ENCODE peak calls at places on chromosomes 11 and 22, in ten cellular contexts. One of them, this sample, is unnamed.

GRCh38 chr11:61749607-61750217 is 2.7 kb upstream of the MYRF start:
- DNase-seq in stimulated activated CD4-positive, alpha-beta T cell treated with anti-CD3 and anti-CD28 coated beads, Interleukin-2, amount 100 ng/mL, for 48 hours: no peak
- DNase-seq in stimulated activated CD8-positive, alpha-beta memory T cell treated with anti-CD3 and anti-CD28 coated beads, Interleukin-4, amount 100 ng/mL, for 48 hours: no peak
- DNase-seq in ureter: no peak
- DNase-seq in NCI-H69: no peak
- DNase-seq in AG04449: no peak
- DNase-seq in left colon: no peak
- DNase-seq in right atrium auricular region: no peak
- DNase-seq in activated CD4-positive, alpha-beta T cell treated with anti-CD3 and anti-CD28 coated beads, Interleukin-2, amount 10 ng/mL, durations not matched to agents 7 days and 5 days: no peak
- DNase-seq in EL: no peak
- DNase-seq in this sample: no peak

GRCh38 chr11:134339756-134340155 is 8.0 kb downstream of the GLB1L2 start:
- DNase-seq in stimulated activated CD4-positive, alpha-beta T cell treated with anti-CD3 and anti-CD28 coated beads, Interleukin-2, amount 100 ng/mL, for 48 hours: no peak
- DNase-seq in stimulated activated CD8-positive, alpha-beta memory T cell treated with anti-CD3 and anti-CD28 coated beads, Interleukin-4, amount 100 ng/mL, for 48 hours: no peak
- DNase-seq in ureter: no peak
- DNase-seq in NCI-H69: no peak
- DNase-seq in AG04449: no peak
- DNase-seq in left colon: peak; percentile 63
- DNase-seq in right atrium auricular region: no peak
- DNase-seq in activated CD4-positive, alpha-beta T cell treated with anti-CD3 and anti-CD28 coated beads, Interleukin-2, amount 10 ng/mL, durations not matched to agents 7 days and 5 days: no peak
- DNase-seq in EL: no peak
- DNase-seq in this sample: no peak

GRCh38 chr11:106077609-106078517 is at the start of gene AASDHPPT:
- DNase-seq in stimulated activated CD4-positive, alpha-beta T cell treated with anti-CD3 and anti-CD28 coated beads, Interleukin-2, amount 100 ng/mL, for 48 hours: no peak
- DNase-seq in stimulated activated CD8-positive, alpha-beta memory T cell treated with anti-CD3 and anti-CD28 coated beads, Interleukin-4, amount 100 ng/mL, for 48 hours: no peak
- DNase-seq in ureter: no peak
- DNase-seq in NCI-H69: peak; percentile 76
- DNase-seq in AG04449: no peak
- DNase-seq in left colon: peak; percentile 21
- DNase-seq in right atrium auricular region: no peak
- DNase-seq in activated CD4-positive, alpha-beta T cell treated with anti-CD3 and anti-CD28 coated beads, Interleukin-2, amount 10 ng/mL, durations not matched to agents 7 days and 5 days: no peak
- DNase-seq in EL: peak; percentile 45
- DNase-seq in this sample: no peak

GRCh38 chr11:13368041-13368446 is 90.5 kb downstream of the BMAL1 start:
- DNase-seq in stimulated activated CD4-positive, alpha-beta T cell treated with anti-CD3 and anti-CD28 coated beads, Interleukin-2, amount 100 ng/mL, for 48 hours: no peak
- DNase-seq in stimulated activated CD8-positive, alpha-beta memory T cell treated with anti-CD3 and anti-CD28 coated beads, Interleukin-4, amount 100 ng/mL, for 48 hours: no peak
- DNase-seq in ureter: no peak
- DNase-seq in NCI-H69: peak; percentile 85
- DNase-seq in AG04449: peak; percentile 29
- DNase-seq in left colon: no peak
- DNase-seq in right atrium auricular region: no peak
- DNase-seq in activated CD4-positive, alpha-beta T cell treated with anti-CD3 and anti-CD28 coated beads, Interleukin-2, amount 10 ng/mL, durations not matched to agents 7 days and 5 days: no peak
- DNase-seq in EL: peak; percentile 82
- DNase-seq in this sample: peak; percentile 73

GRCh38 chr11:119434531-119435330 is 11.8 kb upstream of the THY1 start:
- DNase-seq in stimulated activated CD4-positive, alpha-beta T cell treated with anti-CD3 and anti-CD28 coated beads, Interleukin-2, amount 100 ng/mL, for 48 hours: no peak
- DNase-seq in stimulated activated CD8-positive, alpha-beta memory T cell treated with anti-CD3 and anti-CD28 coated beads, Interleukin-4, amount 100 ng/mL, for 48 hours: no peak
- DNase-seq in ureter: no peak
- DNase-seq in NCI-H69: no peak
- DNase-seq in AG04449: no peak
- DNase-seq in left colon: no peak
- DNase-seq in right atrium auricular region: no peak
- DNase-seq in activated CD4-positive, alpha-beta T cell treated with anti-CD3 and anti-CD28 coated beads, Interleukin-2, amount 10 ng/mL, durations not matched to agents 7 days and 5 days: no peak
- DNase-seq in EL: no peak
- DNase-seq in this sample: no peak

GRCh38 chr11:35061516-35062440 is 77.2 kb upstream of the CD44 start:
- DNase-seq in stimulated activated CD4-positive, alpha-beta T cell treated with anti-CD3 and anti-CD28 coated beads, Interleukin-2, amount 100 ng/mL, for 48 hours: no peak
- DNase-seq in stimulated activated CD8-positive, alpha-beta memory T cell treated with anti-CD3 and anti-CD28 coated beads, Interleukin-4, amount 100 ng/mL, for 48 hours: no peak
- DNase-seq in ureter: no peak
- DNase-seq in NCI-H69: peak; percentile 90
- DNase-seq in AG04449: no peak
- DNase-seq in left colon: no peak
- DNase-seq in right atrium auricular region: no peak
- DNase-seq in activated CD4-positive, alpha-beta T cell treated with anti-CD3 and anti-CD28 coated beads, Interleukin-2, amount 10 ng/mL, durations not matched to agents 7 days and 5 days: no peak
- DNase-seq in EL: no peak
- DNase-seq in this sample: no peak

GRCh38 chr11:119745112-119745511 is 16.1 kb upstream of the NECTIN1 start:
- DNase-seq in stimulated activated CD4-positive, alpha-beta T cell treated with anti-CD3 and anti-CD28 coated beads, Interleukin-2, amount 100 ng/mL, for 48 hours: no peak
- DNase-seq in stimulated activated CD8-positive, alpha-beta memory T cell treated with anti-CD3 and anti-CD28 coated beads, Interleukin-4, amount 100 ng/mL, for 48 hours: no peak
- DNase-seq in ureter: no peak
- DNase-seq in NCI-H69: no peak
- DNase-seq in AG04449: no peak
- DNase-seq in left colon: no peak
- DNase-seq in right atrium auricular region: no peak
- DNase-seq in activated CD4-positive, alpha-beta T cell treated with anti-CD3 and anti-CD28 coated beads, Interleukin-2, amount 10 ng/mL, durations not matched to agents 7 days and 5 days: no peak
- DNase-seq in EL: no peak
- DNase-seq in this sample: no peak

GRCh38 chr11:44456544-44457270 is 108.8 kb upstream of the CD82 start:
- DNase-seq in stimulated activated CD4-positive, alpha-beta T cell treated with anti-CD3 and anti-CD28 coated beads, Interleukin-2, amount 100 ng/mL, for 48 hours: no peak
- DNase-seq in stimulated activated CD8-positive, alpha-beta memory T cell treated with anti-CD3 and anti-CD28 coated beads, Interleukin-4, amount 100 ng/mL, for 48 hours: no peak
- DNase-seq in ureter: no peak
- DNase-seq in NCI-H69: peak; percentile 42
- DNase-seq in AG04449: no peak
- DNase-seq in left colon: no peak
- DNase-seq in right atrium auricular region: no peak
- DNase-seq in activated CD4-positive, alpha-beta T cell treated with anti-CD3 and anti-CD28 coated beads, Interleukin-2, amount 10 ng/mL, durations not matched to agents 7 days and 5 days: no peak
- DNase-seq in EL: no peak
- DNase-seq in this sample: no peak

GRCh38 chr11:47216141-47216798 is 1.5 kb downstream of the DDB2 start:
- DNase-seq in stimulated activated CD4-positive, alpha-beta T cell treated with anti-CD3 and anti-CD28 coated beads, Interleukin-2, amount 100 ng/mL, for 48 hours: peak; percentile 47
- DNase-seq in stimulated activated CD8-positive, alpha-beta memory T cell treated with anti-CD3 and anti-CD28 coated beads, Interleukin-4, amount 100 ng/mL, for 48 hours: peak; percentile 77
- DNase-seq in ureter: peak; percentile 75
- DNase-seq in NCI-H69: peak; percentile 81
- DNase-seq in AG04449: peak; percentile 44
- DNase-seq in left colon: peak; percentile 59
- DNase-seq in right atrium auricular region: peak; percentile 74
- DNase-seq in activated CD4-positive, alpha-beta T cell treated with anti-CD3 and anti-CD28 coated beads, Interleukin-2, amount 10 ng/mL, durations not matched to agents 7 days and 5 days: peak; percentile 61
- DNase-seq in EL: peak; percentile 92
- DNase-seq in this sample: peak; percentile 92

GRCh38 chr22:29520851-29521250 is 32.7 kb downstream of the THOC5 start:
- DNase-seq in stimulated activated CD4-positive, alpha-beta T cell treated with anti-CD3 and anti-CD28 coated beads, Interleukin-2, amount 100 ng/mL, for 48 hours: no peak
- DNase-seq in stimulated activated CD8-positive, alpha-beta memory T cell treated with anti-CD3 and anti-CD28 coated beads, Interleukin-4, amount 100 ng/mL, for 48 hours: no peak
- DNase-seq in ureter: no peak
- DNase-seq in NCI-H69: no peak
- DNase-seq in AG04449: peak; percentile 55
- DNase-seq in left colon: no peak
- DNase-seq in right atrium auricular region: no peak
- DNase-seq in activated CD4-positive, alpha-beta T cell treated with anti-CD3 and anti-CD28 coated beads, Interleukin-2, amount 10 ng/mL, durations not matched to agents 7 days and 5 days: no peak
- DNase-seq in EL: peak; percentile 73
- DNase-seq in this sample: peak; percentile 76

GRCh38 chr11:2142762-2143202 is 3.6 kb upstream of the IGF2 start:
- DNase-seq in stimulated activated CD4-positive, alpha-beta T cell treated with anti-CD3 and anti-CD28 coated beads, Interleukin-2, amount 100 ng/mL, for 48 hours: peak; percentile 30
- DNase-seq in stimulated activated CD8-positive, alpha-beta memory T cell treated with anti-CD3 and anti-CD28 coated beads, Interleukin-4, amount 100 ng/mL, for 48 hours: peak; percentile 58
- DNase-seq in ureter: no peak
- DNase-seq in NCI-H69: peak; percentile 27
- DNase-seq in AG04449: no peak
- DNase-seq in left colon: no peak
- DNase-seq in right atrium auricular region: no peak
- DNase-seq in activated CD4-positive, alpha-beta T cell treated with anti-CD3 and anti-CD28 coated beads, Interleukin-2, amount 10 ng/mL, durations not matched to agents 7 days and 5 days: no peak
- DNase-seq in EL: peak; percentile 69
- DNase-seq in this sample: no peak

GRCh38 chr11:88178211-88178610 is 3.0 kb upstream of the RAB38 start:
- DNase-seq in stimulated activated CD4-positive, alpha-beta T cell treated with anti-CD3 and anti-CD28 coated beads, Interleukin-2, amount 100 ng/mL, for 48 hours: no peak
- DNase-seq in stimulated activated CD8-positive, alpha-beta memory T cell treated with anti-CD3 and anti-CD28 coated beads, Interleukin-4, amount 100 ng/mL, for 48 hours: no peak
- DNase-seq in ureter: no peak
- DNase-seq in NCI-H69: peak; percentile 37
- DNase-seq in AG04449: no peak
- DNase-seq in left colon: no peak
- DNase-seq in right atrium auricular region: no peak
- DNase-seq in activated CD4-positive, alpha-beta T cell treated with anti-CD3 and anti-CD28 coated beads, Interleukin-2, amount 10 ng/mL, durations not matched to agents 7 days and 5 days: no peak
- DNase-seq in EL: no peak
- DNase-seq in this sample: peak; percentile 20

GRCh38 chr22:48887394-48888332 is 940.0 kb downstream of the BRD1 start:
- DNase-seq in stimulated activated CD4-positive, alpha-beta T cell treated with anti-CD3 and anti-CD28 coated beads, Interleukin-2, amount 100 ng/mL, for 48 hours: no peak
- DNase-seq in stimulated activated CD8-positive, alpha-beta memory T cell treated with anti-CD3 and anti-CD28 coated beads, Interleukin-4, amount 100 ng/mL, for 48 hours: no peak
- DNase-seq in ureter: no peak
- DNase-seq in NCI-H69: no peak
- DNase-seq in AG04449: no peak
- DNase-seq in left colon: no peak
- DNase-seq in right atrium auricular region: no peak
- DNase-seq in activated CD4-positive, alpha-beta T cell treated with anti-CD3 and anti-CD28 coated beads, Interleukin-2, amount 10 ng/mL, durations not matched to agents 7 days and 5 days: no peak
- DNase-seq in EL: no peak
- DNase-seq in this sample: no peak

GRCh38 chr11:128691802-128692749 is 1.8 kb upstream of the FLI1 start:
- DNase-seq in stimulated activated CD4-positive, alpha-beta T cell treated with anti-CD3 and anti-CD28 coated beads, Interleukin-2, amount 100 ng/mL, for 48 hours: no peak
- DNase-seq in stimulated activated CD8-positive, alpha-beta memory T cell treated with anti-CD3 and anti-CD28 coated beads, Interleukin-4, amount 100 ng/mL, for 48 hours: no peak
- DNase-seq in ureter: no peak
- DNase-seq in NCI-H69: no peak
- DNase-seq in AG04449: no peak
- DNase-seq in left colon: peak; percentile 16
- DNase-seq in right atrium auricular region: no peak
- DNase-seq in activated CD4-positive, alpha-beta T cell treated with anti-CD3 and anti-CD28 coated beads, Interleukin-2, amount 10 ng/mL, durations not matched to agents 7 days and 5 days: no peak
- DNase-seq in EL: no peak
- DNase-seq in this sample: no peak

GRCh38 chr22:47197735-47198500 is 435.5 kb downstream of the TBC1D22A start:
- DNase-seq in stimulated activated CD4-positive, alpha-beta T cell treated with anti-CD3 and anti-CD28 coated beads, Interleukin-2, amount 100 ng/mL, for 48 hours: no peak
- DNase-seq in stimulated activated CD8-positive, alpha-beta memory T cell treated with anti-CD3 and anti-CD28 coated beads, Interleukin-4, amount 100 ng/mL, for 48 hours: peak; percentile 12
- DNase-seq in ureter: no peak
- DNase-seq in NCI-H69: no peak
- DNase-seq in AG04449: no peak
- DNase-seq in left colon: no peak
- DNase-seq in right atrium auricular region: peak; percentile 53
- DNase-seq in activated CD4-positive, alpha-beta T cell treated with anti-CD3 and anti-CD28 coated beads, Interleukin-2, amount 10 ng/mL, durations not matched to agents 7 days and 5 days: no peak
- DNase-seq in EL: no peak
- DNase-seq in this sample: no peak

GRCh38 chr11:86551693-86552092 is 120.7 kb downstream of the ME3 start:
- DNase-seq in stimulated activated CD4-positive, alpha-beta T cell treated with anti-CD3 and anti-CD28 coated beads, Interleukin-2, amount 100 ng/mL, for 48 hours: no peak
- DNase-seq in stimulated activated CD8-positive, alpha-beta memory T cell treated with anti-CD3 and anti-CD28 coated beads, Interleukin-4, amount 100 ng/mL, for 48 hours: no peak
- DNase-seq in ureter: no peak
- DNase-seq in NCI-H69: no peak
- DNase-seq in AG04449: no peak
- DNase-seq in left colon: peak; percentile 17
- DNase-seq in right atrium auricular region: no peak
- DNase-seq in activated CD4-positive, alpha-beta T cell treated with anti-CD3 and anti-CD28 coated beads, Interleukin-2, amount 10 ng/mL, durations not matched to agents 7 days and 5 days: no peak
- DNase-seq in EL: no peak
- DNase-seq in this sample: no peak

GRCh38 chr11:93740031-93740801 is 1.1 kb downstream of the TAF1D start:
- DNase-seq in stimulated activated CD4-positive, alpha-beta T cell treated with anti-CD3 and anti-CD28 coated beads, Interleukin-2, amount 100 ng/mL, for 48 hours: no peak
- DNase-seq in stimulated activated CD8-positive, alpha-beta memory T cell treated with anti-CD3 and anti-CD28 coated beads, Interleukin-4, amount 100 ng/mL, for 48 hours: peak; percentile 64
- DNase-seq in ureter: no peak
- DNase-seq in NCI-H69: peak; percentile 59
- DNase-seq in AG04449: no peak
- DNase-seq in left colon: peak; percentile 48
- DNase-seq in right atrium auricular region: no peak
- DNase-seq in activated CD4-positive, alpha-beta T cell treated with anti-CD3 and anti-CD28 coated beads, Interleukin-2, amount 10 ng/mL, durations not matched to agents 7 days and 5 days: peak; percentile 38
- DNase-seq in EL: peak; percentile 76
- DNase-seq in this sample: peak; percentile 59

GRCh38 chr22:45893516-45893915 is 83.4 kb downstream of the WNT7B start:
- DNase-seq in stimulated activated CD4-positive, alpha-beta T cell treated with anti-CD3 and anti-CD28 coated beads, Interleukin-2, amount 100 ng/mL, for 48 hours: no peak
- DNase-seq in stimulated activated CD8-positive, alpha-beta memory T cell treated with anti-CD3 and anti-CD28 coated beads, Interleukin-4, amount 100 ng/mL, for 48 hours: no peak
- DNase-seq in ureter: no peak
- DNase-seq in NCI-H69: no peak
- DNase-seq in AG04449: peak; percentile 9
- DNase-seq in left colon: no peak
- DNase-seq in right atrium auricular region: no peak
- DNase-seq in activated CD4-positive, alpha-beta T cell treated with anti-CD3 and anti-CD28 coated beads, Interleukin-2, amount 10 ng/mL, durations not matched to agents 7 days and 5 days: no peak
- DNase-seq in EL: no peak
- DNase-seq in this sample: peak; percentile 70

GRCh38 chr22:36299295-36299694 is 46.4 kb downstream of the APOL1 start:
- DNase-seq in stimulated activated CD4-positive, alpha-beta T cell treated with anti-CD3 and anti-CD28 coated beads, Interleukin-2, amount 100 ng/mL, for 48 hours: no peak
- DNase-seq in stimulated activated CD8-positive, alpha-beta memory T cell treated with anti-CD3 and anti-CD28 coated beads, Interleukin-4, amount 100 ng/mL, for 48 hours: no peak
- DNase-seq in ureter: no peak
- DNase-seq in NCI-H69: no peak
- DNase-seq in AG04449: no peak
- DNase-seq in left colon: no peak
- DNase-seq in right atrium auricular region: no peak
- DNase-seq in activated CD4-positive, alpha-beta T cell treated with anti-CD3 and anti-CD28 coated beads, Interleukin-2, amount 10 ng/mL, durations not matched to agents 7 days and 5 days: no peak
- DNase-seq in EL: no peak
- DNase-seq in this sample: no peak

This sample was measured in astrocyte of the hippocampus.